ENCODE peak calls at places on chromosome 17, in seven cellular contexts. O is HS-5; T is dorsolateral prefrontal cortex; L is T1000; I is activated T-cell treated with anti-CD3 and anti-CD28 coated beads for 24 hours; S is activated CD8-positive, alpha-beta T cell treated with anti-CD3 and anti-CD28 coated beads, Interleukin-2, amount 10 ng/mL, durations not matched to agents 7 days and 5 days; V is NCI-H1930. W is an unnamed sample.

GRCh38 chr17:49361902-49362722 is at the start of gene ZNF652:
- DNase-seq in T (peak; percentile 81), I (peak; percentile 80), S (peak; percentile 97), O (peak; percentile 51), L (peak; percentile 90), V (peak; percentile 97), W (peak; percentile 87)

GRCh38 chr17:6078370-6078950 is 8.3 kb downstream of the WSCD1 start:
- DNase-seq in V (no peak), T (no peak), L (no peak), S (no peak), O (no peak), I (no peak), W (no peak)

GRCh38 chr17:616407-616806 is 98.2 kb downstream of the VPS53 start:
- DNase-seq in I (no peak), O (no peak), T (no peak), L (no peak), S (no peak), V (no peak), W (no peak)

GRCh38 chr17:80827646-80828643 is 163.7 kb upstream of the CHMP6 start:
- DNase-seq in S (no peak), O (no peak), T (no peak), L (no peak), I (no peak), V (no peak), W (no peak)

GRCh38 chr17:45144199-45145034 is 3.9 kb upstream of the HEXIM1 start:
- DNase-seq in O (no peak), I (no peak), S (no peak), L (no peak), V (no peak), T (no peak), W (peak; percentile 55)

GRCh38 chr17:81401727-81402529 is 6.7 kb downstream of the BAHCC1 start:
- DNase-seq in O (no peak), I (no peak), V (no peak), S (no peak), T (no peak), L (no peak), W (no peak)

GRCh38 chr17:45388604-45389325 is 43.9 kb downstream of the ARHGAP27 start:
- DNase-seq in T (no peak), L (peak; percentile 39), V (no peak), I (no peak), S (no peak), O (no peak), W (no peak)

GRCh38 chr17:57956311-57957119 is 1.3 kb upstream of the CUEDC1 start:
- DNase-seq in L (no peak), S (peak; percentile 77), O (no peak), T (peak; percentile 22), I (peak; percentile 20), V (no peak), W (no peak)

GRCh38 chr17:44901323-44901965 is 2.2 kb upstream of the EFTUD2 start:
- DNase-seq in V (no peak), I (no peak), S (no peak), O (no peak), L (peak; percentile 61), T (no peak), W (no peak)

GRCh38 chr17:50079334-50080095 is 15.6 kb upstream of the PDK2 start:
- DNase-seq in V (no peak), L (no peak), I (no peak), S (no peak), O (no peak), T (no peak), W (no peak)

GRCh38 chr17:1137465-1137894 is 42.3 kb downstream of the ABR start:
- DNase-seq in S (peak; percentile 39), T (no peak), L (no peak), I (no peak), V (peak; percentile 86), O (no peak), W (no peak)

GRCh38 chr17:62824290-62825135 is 16.4 kb upstream of the MARCHF10 start:
- DNase-seq in L (peak; percentile 56), S (no peak), T (no peak), O (peak; percentile 96), V (no peak), I (no peak), W (no peak)

GRCh38 chr17:40348562-40349476 is 15.7 kb downstream of the GJD3 start:
- DNase-seq in S (no peak), L (no peak), V (no peak), T (peak; percentile 71), O (no peak), I (no peak), W (peak; percentile 64)

GRCh38 chr17:45284176-45285140 is 22.6 kb upstream of the SPATA32 start:
- DNase-seq in V (no peak), T (no peak), S (peak; percentile 42), I (no peak), L (no peak), O (no peak), W (no peak)

GRCh38 chr17:81651692-81652091 is 4.7 kb downstream of the PDE6G start:
- DNase-seq in S (no peak), O (peak; percentile 71), T (no peak), V (no peak), I (no peak), L (peak; percentile 89), W (no peak)

GRCh38 chr17:15351925-15352324 is 10.5 kb upstream of the TEKT3 start:
- DNase-seq in S (no peak), I (no peak), V (no peak), O (peak; percentile 80), T (no peak), L (no peak), W (no peak)

GRCh38 chr17:35073991-35074627 is 10.6 kb upstream of the RFFL start:
- DNase-seq in O (no peak), S (no peak), I (no peak), L (no peak), T (no peak), V (no peak), W (no peak)

GRCh38 chr17:31544186-31544585 is 152.7 kb downstream of the RAB11FIP4 start:
- DNase-seq in V (no peak), O (no peak), I (no peak), T (no peak), S (no peak), L (no peak), W (no peak)

GRCh38 chr17:28371245-28372202 is at the start of gene SARM1:
- DNase-seq in V (peak; percentile 82), I (peak; percentile 83), O (peak; percentile 71), S (peak; percentile 93), T (peak; percentile 70), L (peak; percentile 86), W (peak; percentile 62)

GRCh38 chr17:14211778-14212177 is 24.9 kb downstream of the CDRT15 start:
- DNase-seq in S (no peak), L (no peak), T (no peak), O (no peak), V (no peak), I (no peak), W (no peak)

GRCh38 chr17:4551796-4552525 is 3.2 kb downstream of the MYBBP1A start:
- DNase-seq in O (no peak), T (no peak), S (no peak), V (no peak), I (no peak), L (no peak), W (no peak)

GRCh38 chr17:8326591-8327583 is 12.8 kb upstream of the ODF4 start:
- DNase-seq in S (peak; percentile 44), O (no peak), L (no peak), T (no peak), V (no peak), I (peak; percentile 2), W (no peak)

GRCh38 chr17:47762733-47763132 is 29.7 kb downstream of the TBX21 start:
- DNase-seq in O (no peak), T (no peak), V (no peak), I (no peak), S (no peak), L (no peak), W (no peak)

GRCh38 chr17:35968520-35969054 is 12.7 kb downstream of the CCL16 start:
- DNase-seq in S (no peak), V (no peak), T (no peak), I (no peak), O (no peak), L (no peak), W (no peak)

GRCh38 chr17:2043785-2044184 is 2.0 kb downstream of the OVCA2 start:
- DNase-seq in T (no peak), L (peak; percentile 33), I (no peak), V (no peak), S (no peak), O (no peak), W (no peak)

GRCh38 chr17:72299092-72299491 is 178.3 kb downstream of the SOX9 start:
- DNase-seq in L (no peak), S (no peak), T (no peak), V (no peak), I (no peak), O (no peak), W (no peak)

GRCh38 chr17:79991140-79991923 is 44.3 kb downstream of the TBC1D16 start:
- DNase-seq in S (peak; percentile 89), L (peak; percentile 57), V (peak; percentile 88), T (peak; percentile 82), I (peak; percentile 68), O (no peak), W (peak; percentile 84)

GRCh38 chr17:42467889-42468288 is 9.2 kb downstream of the ATP6V0A1 start:
- DNase-seq in S (no peak), O (no peak), V (no peak), L (no peak), T (no peak), I (no peak), W (no peak)

GRCh38 chr17:20270336-20270735 is 197.0 kb downstream of the LGALS9B start:
- DNase-seq in V (no peak), O (no peak), I (no peak), T (no peak), L (no peak), S (no peak), W (no peak)

GRCh38 chr17:78390241-78391050 is 12.0 kb downstream of the PGS1 start:
- DNase-seq in I (no peak), O (peak; percentile 98), T (no peak), S (no peak), V (no peak), L (peak; percentile 57), W (no peak)

GRCh38 chr17:17242246-17242645 is 5.3 kb upstream of the FLCN start:
- DNase-seq in S (no peak), T (no peak), I (no peak), L (no peak), V (no peak), O (no peak), W (no peak)

GRCh38 chr17:31596382-31597323 is 205.2 kb downstream of the RAB11FIP4 start:
- DNase-seq in T (peak; percentile 34), O (peak; percentile 96), S (no peak), L (peak; percentile 95), V (no peak), I (no peak), W (peak; percentile 39)